ENCODE peak calls at places on chromosomes 13 and 19, in four cellular contexts. T is HepG2, R is H1, I is K562. M is an unnamed sample.
A peak's percentile ranks its signal among the peaks of the same experiment; 100 is the strongest.

GRCh38 chr13:50576156-50576555 is 267.3 kb downstream of the DLEU7 start:
- DNase-seq in T (no peak), R (no peak), I (no peak), M (no peak)

GRCh38 chr13:50598338-50598737 is 245.2 kb downstream of the DLEU7 start:
- DNase-seq in T (peak; percentile 46), R (no peak), I (no peak), M (no peak)

GRCh38 chr19:41606215-41606837 is 20.5 kb downstream of the CEACAM4 start:
- DNase-seq in R (no peak), I (no peak), T (no peak), M (no peak)

GRCh38 chr13:69683921-69684663 is 423.5 kb upstream of the ATXN8OS start:
- DNase-seq in T (no peak), I (peak; percentile 13), R (no peak), M (no peak)

GRCh38 chr19:2230029-2230531 is 6.0 kb downstream of the PLEKHJ1 start:
- DNase-seq in T (no peak), R (no peak), I (no peak), M (no peak)

GRCh38 chr19:23699521-23699860 is 12.5 kb upstream of the ZNF675 start:
- DNase-seq in T (no peak), I (no peak), R (no peak), M (no peak)

GRCh38 chr19:57709616-57710015 is 612 bp upstream of the ZNF154 start:
- DNase-seq in R (peak; percentile 50), T (no peak), I (no peak), M (no peak)

GRCh38 chr13:114076329-114076761 is 56.1 kb downstream of the RASA3 start:
- DNase-seq in R (no peak), I (no peak), T (no peak), M (no peak)

GRCh38 chr13:27704681-27705080 is 83.0 kb downstream of the POLR1D start:
- DNase-seq in T (no peak), I (no peak), R (no peak), M (no peak)
- TF ChIP-seq JUN in T (no peak), I (no peak), R (no peak), M (no peak)

GRCh38 chr13:97856001-97856675 is 97.3 kb upstream of the IPO5 start:
- DNase-seq in T (no peak), R (no peak), I (no peak), M (no peak)
- TF ChIP-seq MAFK in T (no peak), R (no peak), I (no peak), M (no peak)

GRCh38 chr13:97307096-97307495 is 85.0 kb downstream of the MBNL2 start:
- DNase-seq in R (no peak), I (no peak), T (no peak), M (no peak)
- H3K4me2 ChIP-seq in R (no peak overlapping the region), I (no peak overlapping the region), T (peak overlapping the region; percentile 46), M (peak overlapping the region; percentile 80)

GRCh38 chr13:30750036-30750435 is 14.7 kb downstream of the ALOX5AP start:
- DNase-seq in R (no peak), I (no peak), T (no peak), M (no peak)
- TF ChIP-seq JUN in R (no peak), I (no peak), T (no peak), M (no peak)

GRCh38 chr13:24606486-24607170 is 73.6 kb upstream of the ATP12A start:
- DNase-seq in T (no peak), R (no peak), I (no peak), M (no peak)

GRCh38 chr13:24610956-24611355 is 69.3 kb upstream of the ATP12A start:
- DNase-seq in R (no peak), T (no peak), I (no peak), M (no peak)

DNA sequence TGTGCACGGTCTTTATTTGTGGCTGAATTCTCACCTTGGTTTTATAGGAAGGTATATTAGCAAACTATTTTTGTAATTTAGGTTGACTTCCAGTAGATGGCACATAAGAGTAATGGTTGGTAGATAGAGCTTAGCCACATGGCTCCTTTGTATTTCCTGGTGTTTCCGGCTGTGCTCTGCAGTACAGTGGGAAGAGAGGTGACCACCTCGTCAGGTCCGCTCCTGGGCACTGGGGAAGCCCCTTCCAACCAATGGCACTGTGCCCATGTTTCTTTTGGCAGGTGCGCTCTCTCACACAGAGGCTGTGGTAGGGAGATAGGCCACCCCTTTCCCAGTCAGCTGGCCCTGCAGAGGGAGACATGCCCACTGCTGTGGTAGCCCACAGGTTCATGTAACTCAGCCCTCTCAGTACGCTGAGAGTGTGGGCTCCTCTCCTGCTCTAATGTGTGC is 74.3 kb upstream of the ATP12A start:
- DNase-seq in I (no peak), R (peak; percentile 63), T (peak; percentile 47), M (no peak)
- TF ChIP-seq MAFK in I (no peak), R (no peak), T (no peak), M (no peak)

GRCh38 chr19:45417151-45417550 is 6.6 kb downstream of the ERCC1 start:
- DNase-seq in T (no peak), R (no peak), I (peak; percentile 5), M (no peak)
- H3K4me2 ChIP-seq in T (no peak overlapping the region), R (no peak overlapping the region), I (no peak overlapping the region), M (no peak overlapping the region)

DNA sequence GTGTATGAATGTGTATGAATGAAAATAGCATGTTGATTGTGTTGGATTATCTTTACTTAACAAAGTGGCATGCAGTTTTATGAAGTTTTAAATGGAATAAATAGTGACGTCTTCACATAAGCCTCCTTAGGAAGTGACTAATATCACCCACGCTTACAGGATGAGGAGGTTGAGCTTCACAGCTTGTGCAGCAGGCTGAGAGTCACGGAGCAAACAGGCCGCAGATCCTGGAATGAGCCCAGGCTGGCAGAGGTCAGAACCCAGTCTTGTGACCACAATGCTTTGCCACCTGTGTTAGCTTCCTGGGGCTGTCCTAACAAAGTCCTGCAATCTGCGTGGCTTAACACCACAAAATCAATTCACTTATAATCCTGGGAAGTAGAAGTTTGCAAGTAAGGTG is 20.8 kb downstream of the LAIR2 start:
- DNase-seq in T (no peak), R (no peak), I (no peak), M (no peak)
- TF ChIP-seq JUN in T (no peak), R (no peak), I (no peak), M (no peak)

DNA sequence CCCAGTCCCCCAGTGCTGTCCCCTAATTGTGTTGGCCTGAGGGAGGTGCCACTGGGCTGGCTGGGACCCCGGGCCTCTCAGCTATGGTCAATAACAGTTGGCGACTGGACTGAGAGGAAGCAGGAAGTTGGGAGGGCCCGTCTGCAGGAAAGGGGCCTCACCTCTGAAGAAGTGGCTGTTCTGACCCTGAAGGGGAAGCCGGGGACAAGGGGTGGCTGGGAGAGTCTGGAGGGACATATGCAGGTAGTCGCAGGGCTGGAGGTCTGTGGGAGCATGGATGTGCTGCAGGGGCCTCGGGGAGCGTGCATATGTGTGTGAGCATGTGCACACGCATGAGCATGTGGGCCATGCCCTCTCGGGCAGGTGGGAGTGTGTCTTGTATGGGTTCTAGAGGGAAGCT is 5.9 kb downstream of the PKN1 start:
- DNase-seq in T (no peak), I (no peak), R (no peak), M (no peak)
- TF ChIP-seq MAFK in T (no peak), I (no peak), R (no peak), M (no peak)

DNA sequence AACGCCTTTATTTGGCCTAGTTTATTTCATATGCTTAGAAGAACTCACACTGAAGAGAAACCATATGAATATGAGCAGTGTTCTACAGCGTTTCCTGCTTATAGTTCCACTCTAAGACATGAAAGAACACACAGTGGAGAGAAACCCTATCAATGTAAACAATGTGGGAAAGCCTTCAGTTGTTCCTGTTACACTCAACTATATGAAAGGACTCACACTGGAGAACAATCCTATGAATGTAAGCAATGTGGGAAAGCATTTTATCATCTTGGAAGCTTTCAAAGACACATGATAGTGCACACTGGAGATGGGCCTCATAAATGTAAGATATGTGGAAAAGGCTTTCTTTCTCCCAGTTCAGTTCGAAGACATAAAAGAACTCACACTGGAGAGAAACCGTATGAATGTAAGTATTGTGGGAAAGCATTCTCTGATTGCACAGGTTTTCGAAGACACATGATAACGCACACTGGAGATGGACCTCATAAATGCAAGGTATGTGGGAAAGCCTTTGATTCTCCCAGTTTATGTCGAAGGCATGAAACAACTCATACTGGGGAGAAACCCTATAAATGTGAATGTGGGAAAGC is 13.7 kb downstream of the ZNF441 start:
- DNase-seq in R (no peak), I (no peak), T (no peak), M (no peak)
- H3K4me2 ChIP-seq in R (no peak overlapping the region), I (no peak overlapping the region), T (no peak overlapping the region), M (no peak overlapping the region)